ENCODE peak calls at places on chromosomes 16 and 17, in nine cellular contexts. S, D, M, I, T, H, X, Y and U are unnamed samples.

GRCh38 chr16:75250809-75251279 is 580 bp downstream of the BCAR1 start:
- DNase-seq in S (peak), D (no peak), M (no peak), I (no peak), T (no peak), H (peak), X (peak), Y (no peak), U (no peak)

GRCh38 chr17:11514981-11515680 is 83.1 kb upstream of the DNAH9 start:
- DNase-seq in S (no peak), D (no peak), M (no peak), I (no peak), T (no peak), H (no peak), X (no peak), Y (no peak), U (no peak)

GRCh38 chr17:17492085-17492484 is 4.1 kb downstream of the RASD1 start:
- DNase-seq in S (peak), D (no peak), M (no peak), I (no peak), T (no peak), H (no peak), X (no peak), Y (no peak), U (no peak)

GRCh38 chr17:35051183-35051578 is 12.3 kb downstream of the RFFL start:
- DNase-seq in S (no peak), D (no peak), M (peak), I (peak), T (peak), H (peak), X (no peak), Y (peak), U (no peak)

GRCh38 chr16:69417537-69418199 is 6.8 kb upstream of the CYB5B start:
- DNase-seq in S (no peak), D (no peak), M (no peak), I (no peak), T (no peak), H (no peak), X (peak), Y (no peak), U (peak)

GRCh38 chr16:82088483-82088882 is 53.4 kb downstream of the HSD17B2 start:
- DNase-seq in S (no peak), D (no peak), M (no peak), I (no peak), T (no peak), H (no peak), X (no peak), Y (no peak), U (no peak)

GRCh38 chr17:18963126-18964017 is 11.4 kb downstream of the SLC5A10 start:
- DNase-seq in S (peak), D (peak), M (no peak), I (peak), T (no peak), H (peak), X (no peak), Y (no peak), U (no peak)

GRCh38 chr17:71417142-71417541 is 703.7 kb upstream of the SOX9 start:
- DNase-seq in S (no peak), D (no peak), M (no peak), I (no peak), T (no peak), H (no peak), X (no peak), Y (no peak), U (no peak)

GRCh38 chr17:78882546-78883089 is 20.4 kb downstream of the CEP295NL start:
- DNase-seq in S (peak), D (no peak), M (no peak), I (no peak), T (no peak), H (no peak), X (no peak), Y (peak), U (no peak)

GRCh38 chr17:49223517-49224197 is 6.9 kb downstream of the PHOSPHO1 start:
- DNase-seq in S (no peak), D (peak), M (peak), I (peak), T (peak), H (peak), X (peak), Y (peak), U (peak)

GRCh38 chr17:42347198-42347597 is 41.0 kb downstream of the STAT3 start:
- DNase-seq in S (peak), D (peak), M (no peak), I (peak), T (no peak), H (peak), X (no peak), Y (no peak), U (peak)

GRCh38 chr17:19771971-19772630 is 24.0 kb upstream of the ALDH3A1 start:
- DNase-seq in S (peak), D (no peak), M (peak), I (no peak), T (no peak), H (no peak), X (no peak), Y (no peak), U (no peak)

GRCh38 chr16:30901201-30902069 is 5.0 kb downstream of the CTF1 start:
- DNase-seq in S (no peak), D (no peak), M (no peak), I (peak), T (no peak), H (peak), X (no peak), Y (no peak), U (no peak)

GRCh38 chr16:54407596-54407995 is 121.0 kb upstream of the IRX3 start:
- DNase-seq in S (no peak), D (peak), M (no peak), I (peak), T (no peak), H (peak), X (no peak), Y (no peak), U (peak)

GRCh38 chr17:31541559-31541958 is 150.1 kb downstream of the RAB11FIP4 start:
- DNase-seq in S (no peak), D (no peak), M (peak), I (no peak), T (peak), H (no peak), X (no peak), Y (no peak), U (peak)

GRCh38 chr17:8788998-8789397 is 10.2 kb downstream of the MFSD6L start:
- DNase-seq in S (no peak), D (no peak), M (no peak), I (no peak), T (no peak), H (no peak), X (no peak), Y (no peak), U (no peak)

GRCh38 chr17:66165537-66166123 is 26.3 kb downstream of the CEP112 start:
- DNase-seq in S (no peak), D (peak), M (peak), I (peak), T (peak), H (peak), X (peak), Y (no peak), U (peak)

GRCh38 chr16:5722220-5722619 is 624.6 kb upstream of the EEF2KMT start:
- DNase-seq in S (no peak), D (no peak), M (no peak), I (no peak), T (no peak), H (no peak), X (no peak), Y (no peak), U (no peak)

GRCh38 chr16:75477680-75478473 is 13.4 kb upstream of the TMEM170A start:
- DNase-seq in S (no peak), D (no peak), M (no peak), I (no peak), T (peak), H (no peak), X (peak), Y (no peak), U (peak)

GRCh38 chr16:27434141-27435051 is 32.4 kb downstream of the IL21R start:
- DNase-seq in S (peak), D (no peak), M (no peak), I (no peak), T (no peak), H (no peak), X (no peak), Y (peak), U (no peak)

GRCh38 chr16:3074860-3075545 is 9.6 kb downstream of the IL32 start:
- DNase-seq in S (no peak), D (no peak), M (peak), I (no peak), T (peak), H (no peak), X (no peak), Y (peak), U (no peak)

GRCh38 chr17:80029235-80029974 is 6.3 kb downstream of the TBC1D16 start:
- DNase-seq in S (peak), D (peak), M (no peak), I (peak), T (no peak), H (peak), X (peak), Y (peak), U (peak)

GRCh38 chr17:2852211-2852610 is 56.0 kb downstream of the RAP1GAP2 start:
- DNase-seq in S (no peak), D (no peak), M (no peak), I (no peak), T (peak), H (no peak), X (no peak), Y (no peak), U (no peak)

GRCh38 chr17:44932526-44933097 is 15.0 kb downstream of the KIF18B start:
- DNase-seq in S (peak), D (no peak), M (no peak), I (no peak), T (no peak), H (no peak), X (no peak), Y (no peak), U (no peak)

GRCh38 chr17:50107790-50108414 is 12.8 kb downstream of the PDK2 start:
- DNase-seq in S (no peak), D (peak), M (no peak), I (peak), T (no peak), H (peak), X (peak), Y (no peak), U (peak)

GRCh38 chr17:78789663-78790181 is 7.6 kb upstream of the CYTH1 start:
- DNase-seq in S (peak), D (peak), M (no peak), I (peak), T (no peak), H (peak), X (no peak), Y (peak), U (no peak)

GRCh38 chr16:83995756-83996155 is 27.7 kb downstream of the NECAB2 start:
- DNase-seq in S (no peak), D (peak), M (peak), I (no peak), T (no peak), H (no peak), X (no peak), Y (peak), U (no peak)
- TF ChIP-seq CTCF in S (no peak), D (no peak), M (no peak), I (no peak), T (no peak), H (no peak), X (no peak), Y (no peak), U (no peak)

DNA sequence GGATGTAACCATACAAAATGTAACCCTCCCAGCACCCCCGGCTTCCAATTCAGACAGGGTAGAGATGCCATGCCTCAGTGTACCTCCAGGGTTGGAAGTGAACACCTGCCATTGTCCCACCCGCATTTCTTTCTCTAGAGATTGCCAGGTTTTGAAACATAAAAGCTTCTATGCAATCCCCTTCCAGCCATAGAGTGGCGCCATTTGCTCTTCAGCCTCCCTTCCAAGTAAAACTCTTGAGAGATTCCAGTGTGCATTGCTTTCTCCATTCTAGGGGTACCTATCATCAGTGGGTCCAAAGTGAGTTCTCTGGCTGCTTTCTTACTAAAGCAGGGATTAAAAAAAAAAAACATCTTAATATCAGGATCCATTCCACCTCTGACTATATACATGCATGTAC is 133.1 kb upstream of the RPL38 start:
- DNase-seq in S (no peak), D (no peak), M (no peak), I (no peak), T (no peak), H (no peak), X (no peak), Y (no peak), U (no peak)
- TF ChIP-seq CTCF in S (no peak), D (no peak), M (no peak), I (no peak), T (peak), H (no peak), X (no peak), Y (no peak), U (no peak)

GRCh38 chr17:7499161-7499560 is 15.0 kb downstream of the POLR2A start:
- DNase-seq in S (peak), D (no peak), M (no peak), I (no peak), T (no peak), H (no peak), X (no peak), Y (no peak), U (no peak)

GRCh38 chr17:7497228-7497627 is 13.1 kb downstream of the POLR2A start:
- DNase-seq in S (peak), D (no peak), M (no peak), I (no peak), T (no peak), H (no peak), X (no peak), Y (no peak), U (no peak)

GRCh38 chr17:7496470-7497227 is 12.5 kb downstream of the POLR2A start:
- DNase-seq in S (peak), D (no peak), M (no peak), I (no peak), T (no peak), H (no peak), X (no peak), Y (no peak), U (no peak)

GRCh38 chr17:7495906-7496434 is 11.8 kb downstream of the POLR2A start:
- DNase-seq in S (no peak), D (no peak), M (no peak), I (no peak), T (no peak), H (no peak), X (no peak), Y (no peak), U (no peak)

GRCh38 chr17:7497636-7498035 is 13.5 kb downstream of the POLR2A start:
- DNase-seq in S (peak), D (no peak), M (no peak), I (no peak), T (no peak), H (no peak), X (no peak), Y (no peak), U (no peak)
- TF ChIP-seq CTCF in S (no peak), D (no peak), M (no peak), I (no peak), T (no peak), H (no peak), X (no peak), Y (no peak), U (no peak)

GRCh38 chr16:10256855-10257641 is 74.8 kb upstream of the GRIN2A start:
- DNase-seq in S (no peak), D (no peak), M (peak), I (peak), T (peak), H (peak), X (peak), Y (peak), U (peak)
- TF ChIP-seq CTCF in S (peak), D (peak), M (peak), I (peak), T (peak), H (peak), X (peak), Y (peak), U (peak)